ENCODE peak calls at places on chromosomes 6 and 20, in six cellular contexts. E is IMR-90, O is mesenchymal stem cell, F is neuronal stem cell, J is H1, X is H9. V is an unnamed sample.

GRCh38 chr20:36061754-36062153 is 92.8 kb upstream of the EPB41L1 start:
- DNase-seq in E (no peak), O (no peak), F (no peak), J (no peak), X (no peak), V (no peak)

GRCh38 chr6:158184598-158184997 is 16.4 kb downstream of the GTF2H5 start:
- DNase-seq in E (peak), O (no peak), F (no peak), J (no peak), X (no peak), V (peak)

GRCh38 chr6:138970856-138971425 is 17.1 kb downstream of the REPS1 start:
- DNase-seq in E (peak), O (peak), F (no peak), J (no peak), X (no peak), V (peak)

GRCh38 chr6:7901780-7902179 is 8.8 kb downstream of the TXNDC5 start:
- DNase-seq in E (no peak), O (no peak), F (no peak), J (no peak), X (no peak), V (no peak)

GRCh38 chr20:46765506-46765905 is 56.1 kb downstream of the SLC2A10 start:
- DNase-seq in E (no peak), O (no peak), F (no peak), J (no peak), X (no peak), V (no peak)

GRCh38 chr6:89144358-89145041 is 1.4 kb upstream of the PM20D2 start:
- DNase-seq in E (no peak), O (no peak), F (no peak), J (no peak), X (no peak), V (no peak)

GRCh38 chr6:105799051-105799450 is 287.1 kb upstream of the PRDM1 start:
- DNase-seq in E (no peak), O (no peak), F (no peak), J (no peak), X (no peak), V (no peak)

GRCh38 chr6:136089885-136090284 is 160.2 kb downstream of the MTFR2 start:
- DNase-seq in E (peak), O (peak), F (no peak), J (no peak), X (no peak), V (no peak)

GRCh38 chr20:46396052-46396451 is 10.4 kb downstream of the ELMO2 start:
- DNase-seq in E (no peak), O (no peak), F (no peak), J (no peak), X (no peak), V (no peak)

GRCh38 chr6:38603966-38604365 is 35.8 kb downstream of the BTBD9 start:
- DNase-seq in E (peak), O (peak), F (no peak), J (no peak), X (no peak), V (peak)

GRCh38 chr20:39210331-39211074 is 248.4 kb downstream of the DHX35 start:
- DNase-seq in E (no peak), O (no peak), F (no peak), J (no peak), X (no peak), V (no peak)

GRCh38 chr6:36120979-36121706 is 9.2 kb upstream of the MAPK13 start:
- DNase-seq in E (no peak), O (peak), F (no peak), J (no peak), X (no peak), V (peak)

GRCh38 chr6:16129623-16130243 is 847 bp downstream of the MYLIP start:
- DNase-seq in E (peak), O (no peak), F (peak), J (no peak), X (peak), V (no peak)

GRCh38 chr6:18748314-18748713 is 361.2 kb downstream of the RNF144B start:
- DNase-seq in E (no peak), O (no peak), F (peak), J (no peak), X (no peak), V (no peak)

GRCh38 chr6:111096246-111096645 is 8.9 kb downstream of the SLC16A10 start:
- DNase-seq in E (no peak), O (no peak), F (no peak), J (no peak), X (no peak), V (no peak)

GRCh38 chr6:19851273-19852089 is 14.3 kb downstream of the ID4 start:
- DNase-seq in E (peak), O (peak), F (peak), J (no peak), X (peak), V (peak)

GRCh38 chr6:37699138-37699766 is 1.6 kb upstream of the MDGA1 start:
- DNase-seq in E (no peak), O (no peak), F (no peak), J (no peak), X (no peak), V (no peak)

GRCh38 chr20:50339196-50339901 is 148.7 kb downstream of the CEBPB start:
- DNase-seq in E (peak), O (peak), F (no peak), J (no peak), X (no peak), V (no peak)

GRCh38 chr6:106799008-106799952 is 169.9 kb downstream of the QRSL1 start:
- DNase-seq in E (peak), O (peak), F (no peak), J (no peak), X (no peak), V (no peak)

GRCh38 chr6:122692175-122692598 is 82.0 kb downstream of the PKIB start:
- DNase-seq in E (peak), O (peak), F (no peak), J (no peak), X (no peak), V (peak)

GRCh38 chr20:57076202-57076651 is 190.2 kb downstream of the BMP7 start:
- DNase-seq in E (no peak), O (peak), F (no peak), J (no peak), X (no peak), V (peak)

GRCh38 chr6:153309666-153310065 is 178.6 kb upstream of the RGS17 start:
- DNase-seq in E (no peak), O (no peak), F (no peak), J (no peak), X (no peak), V (no peak)

GRCh38 chr6:166955865-166956443 is 396 bp downstream of the RNASET2 start:
- DNase-seq in E (peak), O (no peak), F (no peak), J (no peak), X (no peak), V (peak)

GRCh38 chr6:135243871-135244796 is 63.0 kb downstream of the MYB start:
- DNase-seq in E (no peak), O (no peak), F (no peak), J (no peak), X (no peak), V (peak)

GRCh38 chr6:56911847-56912246 is 43.1 kb upstream of the BEND6 start:
- DNase-seq in E (peak), O (peak), F (no peak), J (no peak), X (no peak), V (peak)

GRCh38 chr20:46007671-46008070 is 1.0 kb upstream of the MMP9 start:
- DNase-seq in E (no peak), O (no peak), F (no peak), J (no peak), X (no peak), V (no peak)

GRCh38 chr6:29941916-29942274 is 437 bp upstream of the HLA-A start:
- DNase-seq in E (no peak), O (no peak), F (no peak), J (no peak), X (no peak), V (no peak)
- H2AFZ ChIP-seq in E (peak), O (no peak), F (peak), J (peak), X (peak), V (peak)

DNA sequence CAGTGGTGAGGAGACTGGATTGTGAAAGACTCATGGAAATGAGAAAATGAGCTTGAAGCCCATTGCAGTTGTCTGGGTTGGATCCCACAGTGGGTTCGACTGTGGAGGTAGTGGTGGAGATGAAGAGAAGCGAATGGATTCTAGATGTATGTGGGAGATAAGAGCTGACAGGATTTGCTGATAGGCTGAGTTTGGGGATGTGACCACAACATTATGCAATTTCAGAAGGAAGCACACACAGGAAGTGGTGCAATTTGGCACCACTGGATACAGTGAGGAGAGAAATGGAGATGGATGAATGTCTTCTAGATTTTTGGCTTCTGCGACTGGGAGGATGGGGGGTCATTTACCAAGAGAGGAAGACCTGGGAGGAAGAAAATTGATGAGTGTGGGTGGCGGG is 64.4 kb upstream of the MAFB start:
- DNase-seq in E (no peak), O (peak), F (no peak), J (no peak), X (no peak), V (no peak)
- H3K4ac ChIP-seq in E (no peak), O (no peak), F (no peak), J (no peak), X (no peak), V (no peak)

GRCh38 chr6:33204165-33204414 is 365 bp upstream of the HSD17B8 start:
- DNase-seq in E (no peak), O (no peak), F (no peak), J (no peak), X (no peak), V (no peak)

GRCh38 chr6:33206027-33206863 is 1.8 kb downstream of the HSD17B8 start:
- DNase-seq in E (no peak), O (peak), F (no peak), J (no peak), X (no peak), V (no peak)

GRCh38 chr6:33203443-33204164 is 851 bp upstream of the HSD17B8 start:
- DNase-seq in E (no peak), O (peak), F (no peak), J (no peak), X (no peak), V (no peak)

GRCh38 chr6:33205172-33206026 is 944 bp downstream of the HSD17B8 start:
- DNase-seq in E (peak), O (peak), F (no peak), J (no peak), X (no peak), V (peak)

GRCh38 chr6:33204415-33205171 is at the start of gene HSD17B8:
- DNase-seq in E (peak), O (peak), F (peak), J (peak), X (peak), V (peak)
- H2AFZ ChIP-seq in E (peak), O (no peak), F (peak), J (peak), X (no peak), V (peak)

DNA sequence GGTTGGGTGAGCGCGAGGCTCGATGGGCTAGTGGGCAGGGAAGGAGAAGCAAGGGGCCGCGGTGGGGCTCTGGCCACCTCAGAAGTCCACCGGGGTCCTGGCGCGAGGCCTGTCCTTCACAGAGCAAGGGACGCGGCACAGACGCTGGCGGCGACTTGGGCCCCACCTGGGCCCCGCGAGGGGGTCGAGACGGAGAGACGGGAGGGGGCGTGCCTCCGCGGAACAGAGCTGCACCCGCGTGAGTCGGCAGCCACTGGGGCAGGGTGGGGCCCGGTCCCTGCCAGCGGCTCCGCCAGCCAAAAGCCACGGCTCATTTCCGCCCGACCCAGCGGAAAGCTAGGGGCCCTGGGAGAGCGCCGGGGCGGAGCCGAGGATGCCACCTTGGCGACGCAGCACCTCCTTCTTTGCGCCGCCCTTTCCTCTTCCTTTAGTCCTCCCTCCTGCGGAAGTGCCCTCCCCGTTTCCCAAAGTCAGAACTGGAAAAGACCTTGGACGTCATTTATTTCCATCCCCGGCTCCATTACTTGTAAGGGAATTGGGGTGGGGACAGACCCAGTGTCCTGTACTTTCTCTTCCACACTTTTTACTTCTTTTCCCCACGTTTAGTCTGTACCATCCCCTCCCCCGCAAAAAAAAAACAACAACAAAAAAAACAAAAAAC is at the start of gene CUL7:
- DNase-seq in E (peak), O (peak), F (peak), J (peak), X (peak), V (peak)
- H3K4ac ChIP-seq in E (peak), O (peak), F (peak), J (peak), X (no peak), V (peak)

GRCh38 chr20:53793783-53794383 is 200.2 kb upstream of the ZNF217 start:
- DNase-seq in E (no peak), O (no peak), F (no peak), J (no peak), X (no peak), V (peak)
- H2AFZ ChIP-seq in E (no peak), O (no peak), F (no peak), J (no peak), X (no peak), V (no peak)

GRCh38 chr6:47103931-47104330 is 61.8 kb upstream of the ADGRF1 start:
- DNase-seq in E (peak), O (peak), F (no peak), J (no peak), X (no peak), V (peak)

GRCh38 chr6:47105469-47106188 is 63.5 kb upstream of the ADGRF1 start:
- DNase-seq in E (no peak), O (no peak), F (no peak), J (peak), X (peak), V (no peak)

GRCh38 chr6:47109281-47109680 is 67.1 kb upstream of the ADGRF1 start:
- DNase-seq in E (no peak), O (no peak), F (no peak), J (no peak), X (no peak), V (peak)

GRCh38 chr6:47106216-47106615 is 64.1 kb upstream of the ADGRF1 start:
- DNase-seq in E (no peak), O (peak), F (no peak), J (no peak), X (no peak), V (peak)

GRCh38 chr6:47106721-47107197 is 64.6 kb upstream of the ADGRF1 start:
- DNase-seq in E (no peak), O (no peak), F (no peak), J (no peak), X (peak), V (peak)
- H3K4ac ChIP-seq in E (no peak), O (peak), F (no peak), J (no peak), X (no peak), V (no peak)

GRCh38 chr20:32751309-32752020 is 8.2 kb upstream of the COMMD7 start:
- DNase-seq in E (no peak), O (no peak), F (no peak), J (no peak), X (peak), V (no peak)
- H2AFZ ChIP-seq in E (no peak), O (no peak), F (no peak), J (no peak), X (no peak), V (no peak)

GRCh38 chr20:61434361-61434781 is 182.3 kb downstream of the CDH4 start:
- DNase-seq in E (peak), O (peak), F (peak), J (no peak), X (no peak), V (no peak)

GRCh38 chr20:61436268-61436667 is 184.2 kb downstream of the CDH4 start:
- DNase-seq in E (peak), O (peak), F (no peak), J (no peak), X (no peak), V (no peak)

GRCh38 chr20:61436674-61437279 is 184.7 kb downstream of the CDH4 start:
- DNase-seq in E (peak), O (peak), F (peak), J (peak), X (peak), V (no peak)

GRCh38 chr20:61435184-61435822 is 183.2 kb downstream of the CDH4 start:
- DNase-seq in E (no peak), O (no peak), F (no peak), J (no peak), X (no peak), V (no peak)

DNA sequence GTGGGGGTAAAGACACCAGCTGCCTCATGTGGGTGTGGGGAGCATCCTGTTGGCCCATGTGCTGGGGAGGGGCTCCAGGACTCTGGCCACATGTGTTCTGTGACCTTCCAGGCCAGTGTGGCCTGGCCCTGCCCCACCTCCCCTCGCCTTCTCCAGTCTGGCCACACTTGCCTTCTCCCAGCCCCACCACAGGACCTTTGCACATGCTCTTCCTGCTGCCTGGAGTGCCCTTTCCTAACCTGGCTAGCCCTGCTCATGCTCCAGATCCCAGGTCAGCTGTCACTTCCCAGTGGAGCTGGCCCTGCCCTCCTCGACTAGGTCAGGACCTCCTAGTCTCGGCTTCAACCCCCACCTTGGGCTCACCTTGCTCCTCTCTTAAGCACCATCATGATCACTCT is 183.8 kb downstream of the CDH4 start:
- DNase-seq in E (no peak), O (no peak), F (no peak), J (no peak), X (no peak), V (no peak)
- H3K4ac ChIP-seq in E (peak), O (no peak), F (peak), J (peak), X (no peak), V (no peak)

DNA sequence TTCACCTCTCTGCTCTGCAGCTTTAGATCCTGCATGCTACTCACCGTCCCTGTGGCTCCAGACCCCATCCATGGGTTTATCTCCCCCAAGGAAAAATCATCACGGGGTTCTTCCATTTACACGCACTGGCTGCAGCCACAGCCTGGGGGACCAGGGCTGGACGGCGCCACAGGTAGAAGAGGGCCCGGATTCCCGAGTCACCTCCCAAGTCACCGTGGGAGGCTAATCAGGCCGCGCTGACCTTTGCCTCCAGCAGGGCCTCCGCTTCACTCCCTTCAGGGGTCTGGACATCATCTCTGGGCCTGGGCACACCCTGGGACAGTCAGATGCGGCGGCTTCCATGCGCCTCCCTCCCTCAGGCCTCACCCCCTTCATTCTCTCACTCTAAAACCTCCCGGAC is 47.8 kb upstream of the ENTPD6 start:
- DNase-seq in E (no peak), O (no peak), F (no peak), J (no peak), X (no peak), V (no peak)
- H2AFZ ChIP-seq in E (peak), O (no peak), F (no peak), J (peak), X (no peak), V (no peak)

GRCh38 chr6:11605507-11605905 is 68.0 kb downstream of the TMEM170B start:
- DNase-seq in E (no peak), O (no peak), F (no peak), J (no peak), X (no peak), V (no peak)
- H3K4ac ChIP-seq in E (peak), O (no peak), F (no peak), J (no peak), X (no peak), V (no peak)